ENCODE peak calls at places on chromosome 2, in six cellular contexts. J is IMR-90, H is GM23338, P is K562, L is mammary epithelial cell, Y is PC-9. O is an unnamed sample.

GRCh38 chr2:240959941-240960308 is 38.5 kb upstream of the SNED1 start:
- DNase-seq in H (no peak), J (no peak), P (no peak), L (no peak), Y (no peak), O (no peak)

GRCh38 chr2:239216614-239217273 is 184.1 kb downstream of the HDAC4 start:
- DNase-seq in L (no peak), Y (no peak), P (no peak), J (no peak), H (no peak), O (no peak)

GRCh38 chr2:54836477-54836876 is 113.0 kb downstream of the EML6 start:
- DNase-seq in J (no peak), H (no peak), Y (no peak), P (no peak), L (no peak), O (no peak)

GRCh38 chr2:159908623-159909022 is 110.6 kb upstream of the CD302 start:
- DNase-seq in J (no peak), L (no peak), P (no peak), H (no peak), Y (no peak), O (no peak)

GRCh38 chr2:16784652-16785051 is 119.0 kb upstream of the CYRIA start:
- DNase-seq in H (no peak), L (no peak), J (no peak), Y (no peak), P (no peak), O (no peak)

GRCh38 chr2:178870703-178871102 is 63.5 kb upstream of the TTN start:
- DNase-seq in Y (peak), H (no peak), P (no peak), J (peak), L (peak), O (no peak)

GRCh38 chr2:42842418-42842817 is 50.0 kb upstream of the HAAO start:
- DNase-seq in L (no peak), P (no peak), Y (no peak), H (no peak), J (no peak), O (no peak)

GRCh38 chr2:231000211-231000904 is 4.4 kb downstream of the SPATA3 start:
- DNase-seq in H (peak), Y (no peak), P (no peak), J (no peak), L (no peak), O (no peak)

GRCh38 chr2:21643180-21643579 is 519.4 kb downstream of the TDRD15 start:
- DNase-seq in P (no peak), Y (no peak), H (no peak), L (no peak), J (peak), O (no peak)

GRCh38 chr2:231674587-231675334 is 33.6 kb upstream of the PTMA start:
- DNase-seq in J (peak), Y (peak), P (peak), L (no peak), H (peak), O (peak)

GRCh38 chr2:70173520-70173919 is 17.3 kb downstream of the C2orf42 start:
- DNase-seq in L (peak), P (no peak), J (peak), H (no peak), Y (no peak), O (no peak)

GRCh38 chr2:165070089-165070488 is 114.8 kb upstream of the SLC38A11 start:
- DNase-seq in Y (no peak), L (no peak), P (no peak), H (peak), J (no peak), O (no peak)

GRCh38 chr2:191910518-191910917 is 63.6 kb upstream of the CAVIN2 start:
- DNase-seq in H (no peak), P (no peak), Y (no peak), J (peak), L (peak), O (no peak)

GRCh38 chr2:167294031-167294774 is 405.9 kb downstream of the XIRP2 start:
- DNase-seq in L (peak), J (peak), P (no peak), H (peak), Y (no peak), O (no peak)

GRCh38 chr2:236758406-236758805 is 188.8 kb downstream of the ACKR3 start:
- DNase-seq in P (no peak), Y (no peak), J (no peak), H (no peak), L (no peak), O (no peak)

GRCh38 chr2:50694798-50695197 is 337.1 kb downstream of the NRXN1 start:
- DNase-seq in H (no peak), P (no peak), L (no peak), Y (no peak), J (no peak), O (no peak)

GRCh38 chr2:26449278-26450030 is 28.5 kb downstream of the OTOF start:
- DNase-seq in J (no peak), L (no peak), P (no peak), H (no peak), Y (no peak), O (no peak)

GRCh38 chr2:63055510-63056308 is 5.1 kb downstream of the OTX1 start:
- DNase-seq in L (no peak), Y (no peak), P (no peak), H (peak), J (no peak), O (no peak)

GRCh38 chr2:43224571-43225092 is 1.8 kb downstream of the ZFP36L2 start:
- DNase-seq in J (peak), L (no peak), Y (peak), P (no peak), H (peak), O (peak)

GRCh38 chr2:63058742-63059433 is 8.3 kb downstream of the OTX1 start:
- DNase-seq in P (no peak), H (peak), L (no peak), Y (no peak), J (no peak), O (no peak)

GRCh38 chr2:3414133-3414856 is 34.8 kb downstream of the TRAPPC12 start:
- DNase-seq in H (no peak), P (no peak), Y (no peak), L (no peak), J (no peak), O (no peak)

GRCh38 chr2:139122711-139123158 is 342.5 kb upstream of the NXPH2 start:
- DNase-seq in H (peak), J (no peak), L (peak), P (no peak), Y (peak), O (no peak)

GRCh38 chr2:120108749-120109148 is 95.9 kb downstream of the EPB41L5 start:
- DNase-seq in J (peak), H (no peak), L (peak), Y (no peak), P (no peak), O (no peak)

GRCh38 chr2:190974629-190975361 is 39.2 kb downstream of the STAT1 start:
- DNase-seq in J (no peak), P (no peak), L (no peak), Y (no peak), H (no peak), O (no peak)

GRCh38 chr2:146874260-146874658 is 970.6 kb upstream of the ACVR2A start:
- DNase-seq in H (no peak), P (no peak), L (peak), J (no peak), Y (peak), O (no peak)

GRCh38 chr2:28979041-28979440 is 2.1 kb upstream of the TOGARAM2 start:
- DNase-seq in J (no peak), P (no peak), Y (no peak), L (no peak), H (no peak), O (no peak)

GRCh38 chr2:23603581-23603980 is 218.6 kb downstream of the KLHL29 start:
- DNase-seq in J (no peak), P (no peak), H (no peak), Y (no peak), L (no peak), O (no peak)

GRCh38 chr2:154720642-154721041 is 22.1 kb downstream of the KCNJ3 start:
- DNase-seq in Y (no peak), J (no peak), P (no peak), H (no peak), L (no peak), O (no peak)

GRCh38 chr2:28624798-28625701 is 126.6 kb upstream of the PPP1CB start:
- DNase-seq in L (no peak), Y (peak), P (no peak), H (peak), J (peak), O (no peak)

GRCh38 chr2:101892377-101892776 is 99.4 kb upstream of the IL1R2 start:
- DNase-seq in L (no peak), P (no peak), Y (no peak), J (no peak), H (no peak), O (no peak)

GRCh38 chr2:57180042-57180567 is 866.5 kb upstream of the VRK2 start:
- DNase-seq in H (no peak), J (peak), P (no peak), Y (peak), L (peak), O (no peak)

GRCh38 chr2:209095432-209095831 is 328.4 kb upstream of the MAP2 start:
- DNase-seq in L (no peak), Y (no peak), J (no peak), P (no peak), H (no peak), O (no peak)

GRCh38 chr2:974454-974853 is 23.8 kb downstream of the SNTG2 start:
- DNase-seq in P (no peak), Y (no peak), J (no peak), H (no peak), L (no peak), O (no peak)

GRCh38 chr2:241547781-241548450 is 10.6 kb upstream of the BOK start:
- DNase-seq in Y (no peak), H (no peak), P (no peak), L (no peak), J (no peak), O (no peak)

GRCh38 chr2:23801396-23801795 is 125.5 kb downstream of the ATAD2B start:
- DNase-seq in P (no peak), L (peak), Y (no peak), J (peak), H (no peak), O (no peak)

GRCh38 chr2:209936106-209936663 is 66.3 kb upstream of the RPE start:
- DNase-seq in H (no peak), P (no peak), J (no peak), L (no peak), Y (no peak), O (peak)

GRCh38 chr2:96347395-96347794 is 11.8 kb downstream of the NCAPH start:
- DNase-seq in P (no peak), H (no peak), Y (no peak), J (no peak), L (no peak), O (no peak)

GRCh38 chr2:232362174-232362913 is 16.2 kb upstream of the ALPP start:
- DNase-seq in Y (no peak), P (no peak), H (no peak), L (no peak), J (no peak), O (peak)

GRCh38 chr2:14632133-14632936 is at the start of gene LRATD1:
- DNase-seq in J (peak), Y (peak), H (peak), L (peak), P (peak), O (no peak)

GRCh38 chr2:47620717-47621437 is 162.1 kb upstream of the MSH6 start:
- DNase-seq in J (no peak), P (no peak), L (no peak), Y (no peak), H (no peak), O (no peak)

GRCh38 chr2:47617523-47618271 is 165.2 kb upstream of the MSH6 start:
- DNase-seq in H (no peak), Y (no peak), J (no peak), P (no peak), L (no peak), O (no peak)

GRCh38 chr2:47618272-47618552 is 164.7 kb upstream of the MSH6 start:
- DNase-seq in H (no peak), J (no peak), P (no peak), Y (no peak), L (no peak), O (no peak)

GRCh38 chr2:47616506-47616905 is 166.4 kb upstream of the MSH6 start:
- DNase-seq in H (no peak), J (no peak), Y (no peak), L (no peak), P (no peak), O (no peak)

DNA sequence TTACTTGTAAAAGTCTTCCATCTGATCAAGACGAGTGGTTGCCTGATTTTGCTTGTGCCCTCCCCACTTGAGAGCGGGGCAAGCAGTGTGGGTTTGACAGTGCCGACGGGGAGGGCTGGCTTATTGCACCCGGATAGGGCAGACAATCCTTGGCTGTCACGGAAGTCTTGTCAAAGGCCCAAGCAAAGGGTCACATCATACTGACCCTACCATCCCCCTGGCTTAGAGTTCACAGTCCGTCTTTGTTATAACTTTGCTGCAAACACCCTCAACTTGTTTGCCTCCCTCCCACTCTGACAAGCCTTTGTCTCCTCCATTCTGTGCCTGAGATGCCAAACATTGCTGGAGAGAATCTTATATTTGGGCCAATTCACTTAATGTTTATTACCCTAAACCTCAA is 165.9 kb upstream of the MSH6 start:
- DNase-seq in P (no peak), H (no peak), L (no peak), J (no peak), Y (no peak), O (no peak)
- H3K4me2 ChIP-seq in P (no peak), H (no peak), L (no peak), J (no peak), Y (no peak), O (no peak)

DNA sequence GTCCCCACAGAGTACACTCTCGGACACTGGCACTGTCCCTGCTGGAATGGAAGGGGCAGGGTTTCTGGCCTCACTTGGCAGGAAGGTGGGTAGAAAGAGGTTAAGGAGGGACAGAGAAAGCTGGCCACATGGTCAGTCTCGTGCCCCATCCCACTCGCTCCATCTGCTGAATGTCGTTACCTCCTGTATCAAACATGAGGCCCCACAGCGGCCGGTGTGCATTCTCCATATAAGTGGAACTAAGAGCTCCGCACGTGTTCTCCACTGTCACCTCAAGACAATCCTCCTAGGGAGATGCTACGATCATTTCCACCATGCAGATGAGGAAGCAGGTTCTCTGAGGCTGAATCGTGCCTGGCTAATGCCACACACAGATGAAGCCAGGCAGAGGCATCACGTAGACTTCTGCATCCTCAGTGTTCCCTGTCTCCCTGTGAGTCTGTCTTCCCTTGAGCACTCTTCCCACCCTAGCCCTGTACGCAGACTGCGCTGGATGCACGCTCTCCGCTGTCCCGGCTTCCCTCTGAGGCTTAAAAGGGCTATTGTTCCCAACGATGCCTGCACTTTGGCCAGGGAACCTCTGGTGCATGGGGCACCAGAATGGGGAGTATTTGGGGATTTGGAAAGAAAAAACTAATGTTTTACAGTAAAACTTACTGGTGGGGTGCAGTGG is 35.1 kb downstream of the MAL start:
- DNase-seq in Y (no peak), L (no peak), H (no peak), J (no peak), P (no peak), O (no peak)
- H2AFZ ChIP-seq in Y (no peak), L (no peak), H (no peak), J (no peak), P (no peak), O (no peak)

GRCh38 chr2:20533993-20534591 is 87.2 kb downstream of the RHOB start:
- DNase-seq in Y (no peak), J (no peak), H (no peak), P (no peak), L (no peak), O (no peak)
- TF ChIP-seq CTCF in Y (no peak), J (no peak), H (no peak), P (no peak), L (no peak), O (no peak)

GRCh38 chr2:11166476-11166875 is 11.2 kb downstream of the SLC66A3 start:
- DNase-seq in Y (no peak), H (no peak), L (no peak), P (no peak), J (no peak), O (no peak)

GRCh38 chr2:11168488-11168887 is 13.2 kb downstream of the SLC66A3 start:
- DNase-seq in P (no peak), L (no peak), H (no peak), Y (no peak), J (no peak), O (no peak)

GRCh38 chr2:11163439-11164317 is 8.4 kb downstream of the SLC66A3 start:
- DNase-seq in H (no peak), J (no peak), L (no peak), Y (no peak), P (no peak), O (no peak)

GRCh38 chr2:11174222-11174621 is 19.0 kb downstream of the SLC66A3 start:
- DNase-seq in H (no peak), L (no peak), J (no peak), P (no peak), Y (no peak), O (no peak)

DNA sequence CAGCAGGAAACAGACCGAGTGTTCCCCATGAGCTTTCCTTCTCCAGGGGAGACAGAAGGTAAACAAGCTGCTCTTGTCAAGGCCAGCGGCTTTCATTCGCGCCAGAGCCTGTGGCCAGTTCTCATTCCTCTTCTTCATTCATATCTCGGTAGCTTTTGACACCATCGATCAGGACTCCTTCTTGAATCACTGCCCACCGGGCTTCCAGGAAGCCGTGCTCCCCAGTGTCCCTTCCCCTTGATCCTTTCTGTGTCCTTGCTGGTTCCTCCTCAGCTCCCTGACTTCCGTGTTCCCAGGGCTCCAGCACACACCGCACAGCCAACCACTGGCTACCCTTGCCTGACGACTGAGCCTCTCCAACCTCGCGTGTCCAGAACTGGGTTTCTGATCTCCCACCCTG is 14.1 kb downstream of the SLC66A3 start:
- DNase-seq in Y (peak), H (no peak), P (no peak), L (no peak), J (no peak), O (no peak)
- H3K4me2 ChIP-seq in Y (peak), H (no peak), P (no peak), L (no peak), J (no peak), O (no peak)

GRCh38 chr2:100380681-100381080 is 36.8 kb downstream of the CHST10 start:
- DNase-seq in H (no peak), L (no peak), P (no peak), Y (no peak), J (no peak), O (no peak)
- H2AFZ ChIP-seq in H (no peak), L (no peak), P (peak), Y (no peak), J (no peak), O (no peak)

GRCh38 chr2:238173692-238174091 is 14.9 kb downstream of the ERFE start:
- DNase-seq in Y (no peak), J (no peak), P (no peak), H (peak), L (no peak), O (peak)
- TF ChIP-seq CTCF in Y (no peak), J (peak), P (peak), H (peak), L (peak), O (peak)

DNA sequence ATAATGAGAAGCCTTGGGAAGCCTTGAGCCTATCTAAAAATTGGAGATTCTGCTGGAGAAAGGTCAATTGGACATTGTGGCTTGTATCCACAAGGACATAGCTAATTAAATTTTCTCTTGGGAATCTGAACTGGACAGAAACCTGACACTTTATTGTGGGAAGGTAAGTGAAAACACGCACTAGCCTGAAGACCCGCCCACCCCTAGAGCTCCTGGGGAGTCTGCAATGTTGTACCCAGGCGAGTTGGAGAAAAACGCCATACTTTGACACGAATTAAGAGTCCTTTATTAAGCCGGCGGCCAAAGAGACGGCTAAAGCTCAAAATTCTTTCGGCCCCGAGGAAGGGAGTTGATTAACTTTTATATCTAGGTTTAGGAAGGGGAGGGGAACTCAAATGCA is 1.2 kb upstream of the ZNF892 start:
- DNase-seq in J (no peak), P (no peak), L (no peak), H (peak), Y (no peak), O (no peak)
- H3K4me2 ChIP-seq in J (no peak), P (no peak), L (peak), H (peak), Y (peak), O (peak)

DNA sequence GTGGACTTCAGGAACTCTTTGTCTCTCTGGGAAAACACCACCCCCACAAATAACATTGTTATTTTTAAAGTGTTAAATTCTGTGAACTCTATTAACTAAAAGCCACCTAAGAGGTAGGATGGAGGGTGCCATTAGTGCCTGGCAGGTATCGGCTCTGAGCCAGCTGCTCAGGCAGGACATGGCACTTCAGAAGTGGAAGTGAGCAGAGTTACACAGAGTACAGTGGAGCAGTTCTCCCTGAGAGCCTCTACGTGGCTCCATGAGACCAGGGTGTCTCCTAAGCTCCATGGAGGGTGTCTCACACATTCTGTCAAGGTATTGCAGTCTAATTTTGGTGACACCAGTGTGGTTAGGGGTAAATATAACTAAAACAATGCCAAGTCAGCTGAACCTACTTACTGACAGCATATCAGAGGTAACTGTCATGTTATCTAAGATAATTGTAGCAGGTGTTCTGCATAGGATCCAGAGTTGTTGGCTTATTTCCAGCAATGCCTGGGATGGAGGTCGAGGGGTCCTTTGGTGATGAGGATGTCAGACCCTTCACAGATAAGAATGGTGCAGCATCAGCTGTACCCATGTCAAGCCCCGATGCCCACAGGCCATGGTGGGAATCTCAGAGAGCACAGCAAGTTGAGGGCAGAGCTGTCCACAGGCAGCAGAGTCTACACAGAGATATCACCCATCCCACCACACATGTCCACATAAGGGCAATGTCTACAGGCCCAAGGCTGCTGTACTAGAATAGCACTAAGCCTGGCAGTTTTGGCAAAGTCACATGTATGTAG is 8.6 kb upstream of the MALL start:
- DNase-seq in P (no peak), Y (no peak), J (no peak), H (peak), L (no peak), O (no peak)
- H2AFZ ChIP-seq in P (no peak), Y (no peak), J (no peak), H (no peak), L (no peak), O (no peak)

O was measured in OCI-LY7.